ENCODE peak calls at places on chromosome 2, in ten cellular contexts. K is activated T-cell treated with anti-CD3 and anti-CD28 coated beads, Interleukin-2, amount 50 U/mL, for 4 hours; C is memory B cell; D is stimulated activated CD4-positive, alpha-beta T cell treated with anti-CD3 and anti-CD28 coated beads, Interleukin-12 subunit alpha, Interleukin-12 subunit beta, amount 100 ng/mL, for 48 hours; R is epithelial cell of prostate; F is GM04504; N is adrenal gland; J is fibroblast of lung; Y is GM20000; T is globus pallidus. A is an unnamed sample.

GRCh38 chr2:182366625-182367024 is 60.2 kb downstream of the PDE1A start:
- DNase-seq in C (no peak), R (no peak), D (no peak), N (no peak), J (peak; percentile 41), K (no peak), Y (no peak), F (peak; percentile 89), T (no peak), A (no peak)

GRCh38 chr2:237879058-237879430 is 19.6 kb downstream of the RAMP1 start:
- DNase-seq in F (no peak), T (no peak), J (peak; percentile 22), N (peak; percentile 3), Y (no peak), K (no peak), C (no peak), D (no peak), R (no peak), A (no peak)

GRCh38 chr2:214035921-214036320 is 374.9 kb upstream of the VWC2L start:
- DNase-seq in F (no peak), R (no peak), D (no peak), K (no peak), N (no peak), C (no peak), J (no peak), Y (no peak), T (no peak), A (no peak)

GRCh38 chr2:203777030-203777429 is 70.6 kb downstream of the CD28 start:
- DNase-seq in F (no peak), N (no peak), R (no peak), T (no peak), C (no peak), J (no peak), K (no peak), D (no peak), Y (no peak), A (no peak)

GRCh38 chr2:239400907-239401449 is at the start of gene HDAC4:
- DNase-seq in R (peak; percentile 96), C (peak; percentile 99), K (peak; percentile 99), T (peak; percentile 99), N (peak; percentile 99), F (peak; percentile 97), J (peak; percentile 98), D (peak; percentile 98), Y (peak; percentile 100), A (peak; percentile 87)

GRCh38 chr2:188381614-188382013 is 89.9 kb downstream of the GULP1 start:
- DNase-seq in N (no peak), C (no peak), D (no peak), T (no peak), R (peak; percentile 60), F (peak; percentile 10), Y (no peak), J (peak; percentile 84), K (no peak), A (no peak)

GRCh38 chr2:149329068-149329467 is 1.3 kb upstream of the LYPD6 start:
- DNase-seq in K (no peak), N (no peak), Y (no peak), T (no peak), C (no peak), F (no peak), J (no peak), R (no peak), D (no peak), A (peak; percentile 25)

GRCh38 chr2:108988796-108989713 is at the start of gene EDAR:
- DNase-seq in N (peak; percentile 57), C (no peak), Y (peak; percentile 60), T (peak; percentile 18), F (no peak), D (peak; percentile 34), J (peak; percentile 36), R (no peak), K (peak; percentile 43), A (peak; percentile 30)

GRCh38 chr2:114170070-114170469 is 272.4 kb upstream of the DPP10 start:
- DNase-seq in K (no peak), J (no peak), Y (no peak), R (peak; percentile 8), N (no peak), D (no peak), T (no peak), C (no peak), F (no peak), A (no peak)

GRCh38 chr2:634670-635395 is 42.4 kb downstream of the TMEM18 start:
- DNase-seq in Y (no peak), F (no peak), K (no peak), J (no peak), T (no peak), D (no peak), N (peak; percentile 83), R (no peak), C (no peak), A (no peak)

GRCh38 chr2:102114290-102114721 is 28.2 kb upstream of the IL1R1 start:
- DNase-seq in N (no peak), T (no peak), C (no peak), J (peak; percentile 100), K (no peak), F (no peak), Y (no peak), R (no peak), D (no peak), A (no peak)

GRCh38 chr2:130920417-130921030 is 83.8 kb downstream of the ARHGEF4 start:
- DNase-seq in D (peak; percentile 54), T (peak; percentile 71), J (peak; percentile 50), C (peak; percentile 29), K (peak; percentile 54), R (no peak), Y (peak; percentile 81), N (peak; percentile 68), F (peak; percentile 24), A (peak; percentile 35)

GRCh38 chr2:230900336-230900995 is 24.6 kb downstream of the GPR55 start:
- DNase-seq in R (no peak), F (no peak), T (no peak), Y (no peak), J (no peak), N (no peak), K (no peak), D (no peak), C (no peak), A (no peak)

GRCh38 chr2:127576433-127577207 is 41.1 kb downstream of the MYO7B start:
- DNase-seq in F (peak; percentile 79), C (no peak), Y (no peak), D (no peak), T (peak; percentile 55), J (peak; percentile 49), K (no peak), N (peak; percentile 96), R (no peak), A (peak; percentile 36)

GRCh38 chr2:191152841-191153240 is 2.0 kb upstream of the STAT4 start:
- DNase-seq in F (no peak), R (no peak), J (peak; percentile 92), Y (no peak), C (no peak), K (no peak), T (no peak), N (no peak), D (no peak), A (no peak)

GRCh38 chr2:96816836-96817702 is 1.0 kb downstream of the CNNM3 start:
- DNase-seq in D (no peak), T (no peak), C (no peak), F (no peak), K (no peak), J (peak; percentile 39), R (no peak), N (peak; percentile 41), Y (no peak), A (no peak)

GRCh38 chr2:239775623-239776440 is 249.3 kb downstream of the NDUFA10 start:
- DNase-seq in D (no peak), F (peak; percentile 3), J (no peak), C (no peak), N (peak; percentile 32), Y (no peak), T (no peak), K (no peak), R (no peak), A (no peak)

GRCh38 chr2:238483656-238484055 is 56.9 kb downstream of the ASB1 start:
- DNase-seq in N (no peak), R (no peak), Y (no peak), D (no peak), T (no peak), F (no peak), C (no peak), K (no peak), J (peak; percentile 17), A (no peak)

GRCh38 chr2:44769349-44770005 is 172.0 kb upstream of the SIX3 start:
- DNase-seq in N (no peak), R (no peak), F (no peak), J (no peak), K (no peak), Y (no peak), D (no peak), T (no peak), C (no peak), A (no peak)